ENCODE peak calls at places on chromosomes 13 and 19, in ten cellular contexts. E is sigmoid colon; O is CD8-positive, alpha-beta memory T cell; W is left ventricle myocardium inferior; I is aorta; J is RWPE2; C is right cardiac atrium; K is IMR-90; Y is neuronal stem cell; D is body of pancreas. Q is an unnamed sample.

GRCh38 chr13:59356607-59357006 is 807.1 kb downstream of the DIAPH3 start:
- DNase-seq in E (peak), O (no peak), W (peak), I (peak), J (no peak), C (peak), K (peak), Y (no peak), D (peak), Q (peak)

GRCh38 chr13:32476021-32476731 is 48.2 kb upstream of the N4BP2L1 start:
- DNase-seq in E (no peak), O (no peak), W (no peak), I (no peak), J (no peak), C (no peak), K (no peak), Y (no peak), D (no peak), Q (no peak)

GRCh38 chr13:84574851-84575250 is 692.6 kb upstream of the SLITRK1 start:
- DNase-seq in E (no peak), O (no peak), W (no peak), I (no peak), J (no peak), C (no peak), K (peak), Y (no peak), D (no peak), Q (peak)

GRCh38 chr13:46844431-46844830 is 47.5 kb upstream of the ESD start:
- DNase-seq in E (no peak), O (no peak), W (no peak), I (no peak), J (no peak), C (no peak), K (peak), Y (no peak), D (no peak), Q (no peak)

GRCh38 chr19:38265213-38265861 is 964 bp downstream of the SPINT2 start:
- DNase-seq in E (no peak), O (peak), W (no peak), I (no peak), J (no peak), C (no peak), K (no peak), Y (no peak), D (peak), Q (no peak)

GRCh38 chr13:45456196-45456972 is 8.4 kb upstream of the COG3 start:
- DNase-seq in E (no peak), O (no peak), W (no peak), I (no peak), J (no peak), C (no peak), K (peak), Y (no peak), D (no peak), Q (peak)

GRCh38 chr13:93244918-93245280 is 18.3 kb downstream of the GPC6 start:
- DNase-seq in E (no peak), O (no peak), W (no peak), I (no peak), J (no peak), C (no peak), K (peak), Y (no peak), D (no peak), Q (peak)

GRCh38 chr19:16075430-16076153 is 703 bp upstream of the TPM4 start:
- DNase-seq in E (peak), O (no peak), W (no peak), I (peak), J (no peak), C (no peak), K (no peak), Y (no peak), D (no peak), Q (no peak)

GRCh38 chr13:113057084-113057483 is 48.5 kb upstream of the F7 start:
- DNase-seq in E (no peak), O (no peak), W (no peak), I (peak), J (no peak), C (no peak), K (no peak), Y (no peak), D (no peak), Q (no peak)

GRCh38 chr13:91087276-91087675 is 260.2 kb upstream of the MIR17HG start:
- DNase-seq in E (no peak), O (no peak), W (no peak), I (no peak), J (no peak), C (no peak), K (no peak), Y (no peak), D (no peak), Q (no peak)

GRCh38 chr19:41588497-41589209 is 12.7 kb downstream of the CEACAM21 start:
- DNase-seq in E (no peak), O (no peak), W (no peak), I (no peak), J (no peak), C (peak), K (peak), Y (no peak), D (no peak), Q (peak)

GRCh38 chr19:30253581-30253996 is 118.6 kb upstream of the ZNF536 start:
- DNase-seq in E (no peak), O (no peak), W (no peak), I (no peak), J (no peak), C (no peak), K (no peak), Y (no peak), D (no peak), Q (no peak)

GRCh38 chr13:72504026-72504925 is 223.2 kb downstream of the MZT1 start:
- DNase-seq in E (no peak), O (no peak), W (no peak), I (no peak), J (no peak), C (no peak), K (no peak), Y (no peak), D (no peak), Q (peak)

GRCh38 chr19:18675779-18676178 is 7.7 kb upstream of the CRTC1 start:
- DNase-seq in E (no peak), O (peak), W (no peak), I (no peak), J (no peak), C (no peak), K (no peak), Y (no peak), D (no peak), Q (peak)

GRCh38 chr19:12000152-12000981 is 35.1 kb downstream of the ZNF433 start:
- DNase-seq in E (no peak), O (no peak), W (no peak), I (no peak), J (no peak), C (no peak), K (peak), Y (no peak), D (no peak), Q (no peak)

GRCh38 chr19:31135841-31136240 is 213.4 kb downstream of the TSHZ3 start:
- DNase-seq in E (no peak), O (no peak), W (no peak), I (no peak), J (no peak), C (no peak), K (peak), Y (no peak), D (no peak), Q (peak)

GRCh38 chr13:50845211-50845610 is 1.7 kb upstream of the DLEU7 start:
- DNase-seq in E (no peak), O (no peak), W (no peak), I (no peak), J (no peak), C (no peak), K (no peak), Y (no peak), D (no peak), Q (peak)

GRCh38 chr19:51398096-51398704 is 7.8 kb upstream of the C19orf84 start:
- DNase-seq in E (no peak), O (no peak), W (no peak), I (no peak), J (no peak), C (no peak), K (peak), Y (no peak), D (no peak), Q (peak)

GRCh38 chr19:3359850-3360493 is 6.4 kb upstream of the NFIC start:
- DNase-seq in E (no peak), O (peak), W (no peak), I (no peak), J (no peak), C (peak), K (no peak), Y (no peak), D (peak), Q (no peak)

GRCh38 chr13:112187527-112188297 is 120.8 kb downstream of the SOX1 start:
- DNase-seq in E (peak), O (no peak), W (no peak), I (peak), J (no peak), C (no peak), K (no peak), Y (no peak), D (no peak), Q (no peak)

GRCh38 chr19:47123406-47123805 is 7.2 kb upstream of the SAE1 start:
- DNase-seq in E (no peak), O (no peak), W (no peak), I (peak), J (no peak), C (no peak), K (no peak), Y (no peak), D (no peak), Q (no peak)

GRCh38 chr13:51000058-51000457 is 90.5 kb downstream of the RNASEH2B start:
- DNase-seq in E (no peak), O (no peak), W (no peak), I (no peak), J (no peak), C (no peak), K (no peak), Y (no peak), D (no peak), Q (no peak)

GRCh38 chr19:34481861-34482379 is 362 bp downstream of the WTIP start:
- DNase-seq in E (no peak), O (no peak), W (peak), I (no peak), J (no peak), C (peak), K (no peak), Y (no peak), D (no peak), Q (peak)

GRCh38 chr19:10961073-10961762 is 388 bp downstream of the SMARCA4 start:
- DNase-seq in E (peak), O (no peak), W (peak), I (peak), J (no peak), C (no peak), K (no peak), Y (peak), D (peak), Q (peak)

GRCh38 chr13:77969299-77969698 is 50.7 kb upstream of the EDNRB start:
- DNase-seq in E (no peak), O (no peak), W (no peak), I (no peak), J (no peak), C (no peak), K (no peak), Y (no peak), D (no peak), Q (no peak)

GRCh38 chr13:19155321-19155861 is 26.2 kb downstream of the TUBA3C start:
- DNase-seq in E (no peak), O (no peak), W (no peak), I (no peak), J (no peak), C (no peak), K (no peak), Y (no peak), D (no peak), Q (no peak)

GRCh38 chr13:110339263-110339662 is 32.2 kb downstream of the COL4A2 start:
- DNase-seq in E (no peak), O (no peak), W (no peak), I (no peak), J (no peak), C (no peak), K (no peak), Y (no peak), D (no peak), Q (no peak)

GRCh38 chr13:110336681-110337080 is 29.6 kb downstream of the COL4A2 start:
- DNase-seq in E (no peak), O (no peak), W (no peak), I (no peak), J (no peak), C (no peak), K (peak), Y (no peak), D (no peak), Q (no peak)

GRCh38 chr13:110336108-110336507 is 29.0 kb downstream of the COL4A2 start:
- DNase-seq in E (no peak), O (no peak), W (no peak), I (no peak), J (no peak), C (no peak), K (no peak), Y (no peak), D (no peak), Q (no peak)

GRCh38 chr13:110338441-110339101 is 31.5 kb downstream of the COL4A2 start:
- DNase-seq in E (peak), O (no peak), W (peak), I (no peak), J (no peak), C (peak), K (peak), Y (peak), D (no peak), Q (peak)

GRCh38 chr13:110337287-110337686 is 30.2 kb downstream of the COL4A2 start:
- DNase-seq in E (peak), O (no peak), W (no peak), I (no peak), J (no peak), C (peak), K (no peak), Y (no peak), D (no peak), Q (no peak)
- H3K4me3 ChIP-seq in E (no peak), O (no peak), W (no peak), I (no peak), J (no peak), C (no peak), K (no peak), Y (no peak), D (no peak), Q (no peak)

DNA sequence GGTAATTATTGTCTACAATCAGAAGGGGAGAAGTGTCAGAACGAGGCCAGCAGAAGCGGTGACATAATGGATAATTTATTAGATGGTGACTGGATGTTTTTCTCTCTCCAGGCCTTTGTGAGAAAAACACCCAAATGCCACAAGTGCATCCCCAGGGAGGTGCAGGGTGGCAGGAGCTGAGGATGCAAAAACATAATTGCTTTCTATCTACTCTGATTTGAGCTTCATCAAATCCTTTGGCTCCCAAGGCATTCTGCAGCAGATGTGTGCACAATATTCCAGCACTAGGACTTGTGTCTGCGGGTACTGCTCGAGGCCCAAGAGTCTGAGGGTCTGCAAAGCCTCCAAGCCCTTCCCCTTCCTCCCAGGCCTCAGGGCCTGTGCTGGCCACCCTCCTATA is 220.1 kb upstream of the SERP2 start:
- DNase-seq in E (no peak), O (no peak), W (no peak), I (no peak), J (no peak), C (no peak), K (no peak), Y (no peak), D (no peak), Q (no peak)
- H3K4me3 ChIP-seq in E (no peak), O (no peak), W (no peak), I (no peak), J (no peak), C (no peak), K (no peak), Y (no peak), D (no peak), Q (no peak)

GRCh38 chr13:24505256-24505655 is 7.3 kb downstream of the PARP4 start:
- DNase-seq in E (no peak), O (no peak), W (no peak), I (no peak), J (no peak), C (no peak), K (no peak), Y (no peak), D (no peak), Q (peak)
- H3K4me3 ChIP-seq in E (no peak), O (no peak), W (no peak), I (no peak), J (no peak), C (no peak), K (no peak), Y (no peak), D (no peak), Q (no peak)

GRCh38 chr13:48655291-48655690 is 1.6 kb downstream of the CYSLTR2 start:
- DNase-seq in E (no peak), O (no peak), W (no peak), I (no peak), J (no peak), C (no peak), K (no peak), Y (no peak), D (no peak), Q (no peak)

GRCh38 chr13:48653074-48654054 is at the start of gene CYSLTR2:
- DNase-seq in E (no peak), O (peak), W (no peak), I (no peak), J (no peak), C (no peak), K (peak), Y (no peak), D (no peak), Q (peak)

GRCh38 chr13:48656621-48657020 is 2.9 kb downstream of the CYSLTR2 start:
- DNase-seq in E (no peak), O (no peak), W (no peak), I (no peak), J (no peak), C (no peak), K (no peak), Y (peak), D (no peak), Q (peak)

DNA sequence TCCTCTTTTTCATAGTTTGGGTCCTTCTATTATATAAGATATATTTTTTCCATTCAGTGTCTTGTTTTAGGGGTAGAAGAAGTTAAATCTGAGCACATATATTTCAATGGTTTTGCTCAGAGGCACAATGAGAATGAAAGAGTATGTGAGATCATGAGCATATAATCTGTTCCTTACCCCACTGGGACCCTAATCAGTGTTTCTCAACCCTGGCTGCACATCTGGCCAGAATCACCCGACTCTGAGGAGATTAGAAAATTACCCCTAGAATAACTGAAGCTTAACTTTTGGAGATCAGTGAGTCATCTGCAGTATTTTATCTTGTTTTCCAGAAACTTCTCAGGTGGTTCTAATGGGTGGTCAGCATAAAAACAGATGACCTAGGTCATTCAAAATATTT is 782 bp downstream of the CYSLTR2 start:
- DNase-seq in E (no peak), O (no peak), W (no peak), I (no peak), J (no peak), C (no peak), K (no peak), Y (no peak), D (no peak), Q (no peak)
- H3K4me3 ChIP-seq in E (no peak), O (peak), W (peak), I (no peak), J (no peak), C (peak), K (no peak), Y (no peak), D (no peak), Q (no peak)

GRCh38 chr19:33248954-33249613 is 23.4 kb upstream of the SLC7A10 start:
- DNase-seq in E (no peak), O (no peak), W (no peak), I (no peak), J (no peak), C (peak), K (no peak), Y (no peak), D (no peak), Q (no peak)

GRCh38 chr19:33247441-33247819 is 21.8 kb upstream of the SLC7A10 start:
- DNase-seq in E (no peak), O (no peak), W (no peak), I (no peak), J (no peak), C (no peak), K (no peak), Y (no peak), D (no peak), Q (no peak)

GRCh38 chr19:33248104-33248503 is 22.5 kb upstream of the SLC7A10 start:
- DNase-seq in E (no peak), O (no peak), W (no peak), I (no peak), J (no peak), C (no peak), K (no peak), Y (no peak), D (no peak), Q (no peak)

GRCh38 chr19:33249740-33250366 is 24.2 kb upstream of the SLC7A10 start:
- DNase-seq in E (no peak), O (no peak), W (no peak), I (no peak), J (no peak), C (no peak), K (no peak), Y (no peak), D (no peak), Q (no peak)

DNA sequence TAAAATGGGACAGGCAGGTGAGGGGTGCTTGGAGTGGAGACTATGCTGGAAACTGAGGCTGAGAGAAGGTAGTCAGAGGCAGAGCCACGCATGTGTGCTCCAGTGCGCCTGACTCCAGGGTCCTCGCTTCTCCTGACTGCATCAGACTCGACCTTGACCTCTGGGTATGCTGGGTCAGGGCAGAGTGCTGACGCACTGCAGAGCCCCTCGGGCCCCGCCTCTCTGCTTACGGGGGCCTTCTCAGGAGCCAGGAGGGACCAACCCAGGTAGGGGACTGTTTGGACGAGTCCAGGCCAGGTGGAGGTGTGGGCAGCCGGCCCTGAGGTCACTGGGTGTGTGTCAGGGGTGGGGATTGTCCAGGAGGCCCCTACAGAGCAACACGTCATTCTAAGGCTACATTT is 22.9 kb upstream of the SLC7A10 start:
- DNase-seq in E (no peak), O (no peak), W (no peak), I (no peak), J (no peak), C (no peak), K (no peak), Y (no peak), D (no peak), Q (no peak)
- H3K4me3 ChIP-seq in E (no peak), O (no peak), W (no peak), I (no peak), J (no peak), C (no peak), K (no peak), Y (no peak), D (no peak), Q (no peak)

DNA sequence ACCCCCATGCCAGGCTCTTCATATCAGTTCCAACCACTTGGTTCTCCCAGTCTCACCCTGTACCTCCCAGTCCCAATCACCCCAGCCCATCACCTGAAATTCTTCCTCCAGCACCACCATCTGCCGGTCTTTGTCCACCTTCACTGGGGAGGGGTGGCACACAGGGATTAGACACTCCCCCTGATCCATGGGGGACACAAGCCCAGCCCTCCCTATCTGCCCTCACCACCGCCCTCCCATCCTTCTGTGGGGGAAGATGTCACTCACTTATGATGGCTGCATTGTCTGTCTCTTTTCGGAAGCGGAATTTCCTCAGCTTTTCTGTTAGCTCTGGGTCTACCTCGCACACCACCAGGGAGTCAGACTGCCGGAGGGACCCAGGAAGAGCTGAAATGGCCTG is 675 bp downstream of the GMFG start:
- DNase-seq in E (no peak), O (no peak), W (no peak), I (no peak), J (no peak), C (no peak), K (no peak), Y (no peak), D (no peak), Q (no peak)
- H3K4me3 ChIP-seq in E (peak), O (peak), W (peak), I (no peak), J (no peak), C (peak), K (no peak), Y (no peak), D (no peak), Q (no peak)

Q was measured in cardiac fibroblast.